ENCODE peak calls at places on chromosomes 12 and 14, in seven cellular contexts. S, G, A, M, L, B and Z are unnamed samples.

GRCh38 chr14:67674139-67674479 is 323 bp downstream of the VTI1B start:
- DNase-seq in L (peak), G (peak), S (peak), A (peak), B (peak), M (peak), Z (peak)

GRCh38 chr12:12714276-12715001 is 2.7 kb upstream of the CDKN1B start:
- DNase-seq in A (no peak), L (no peak), G (peak), B (peak), S (peak), M (peak), Z (peak)

GRCh38 chr12:113118142-113118541 is 17.4 kb downstream of the RASAL1 start:
- DNase-seq in L (no peak), G (no peak), S (no peak), B (no peak), A (no peak), M (no peak), Z (no peak)

GRCh38 chr14:52446355-52446754 is 106.0 kb downstream of the TXNDC16 start:
- DNase-seq in M (no peak), A (no peak), S (peak), L (no peak), B (no peak), G (peak), Z (no peak)

GRCh38 chr12:126436041-126436440 is 1370.8 kb downstream of the AACS start:
- DNase-seq in B (no peak), S (no peak), L (no peak), M (no peak), A (no peak), G (no peak), Z (no peak)

GRCh38 chr12:2187195-2187963 is 134.6 kb downstream of the CACNA1C start:
- DNase-seq in L (no peak), S (no peak), A (no peak), G (no peak), B (no peak), M (no peak), Z (no peak)

GRCh38 chr14:55136868-55137785 is 8.1 kb downstream of the LGALS3 start:
- DNase-seq in M (no peak), B (peak), L (peak), G (peak), S (peak), A (no peak), Z (peak)

GRCh38 chr12:74985986-74986319 is 223.7 kb downstream of the KCNC2 start:
- DNase-seq in M (no peak), L (no peak), A (no peak), B (no peak), G (no peak), S (no peak), Z (no peak)

GRCh38 chr12:47121146-47121545 is 41.4 kb upstream of the AMIGO2 start:
- DNase-seq in A (no peak), M (no peak), G (no peak), B (no peak), L (peak), S (no peak), Z (no peak)

GRCh38 chr14:105255021-105255507 is 6.7 kb downstream of the BTBD6 start:
- DNase-seq in B (no peak), S (no peak), A (no peak), G (no peak), L (no peak), M (peak), Z (peak)

GRCh38 chr12:54141534-54142475 is 47.0 kb downstream of the SMUG1 start:
- DNase-seq in B (peak), G (no peak), A (no peak), M (no peak), S (no peak), L (peak), Z (peak)

GRCh38 chr12:62335801-62336200 is 75.6 kb downstream of the USP15 start:
- DNase-seq in G (no peak), L (no peak), A (no peak), M (peak), S (no peak), B (no peak), Z (no peak)

GRCh38 chr12:89789862-89790261 is 81.2 kb upstream of the ATP2B1 start:
- DNase-seq in A (no peak), S (no peak), G (no peak), M (peak), L (peak), B (no peak), Z (peak)

GRCh38 chr12:79415754-79416435 is 274.9 kb downstream of the PAWR start:
- DNase-seq in G (peak), L (peak), S (peak), B (no peak), M (no peak), A (no peak), Z (peak)

GRCh38 chr14:83566567-83566966 is 1963.4 kb upstream of the FLRT2 start:
- DNase-seq in S (no peak), L (no peak), G (no peak), B (no peak), M (no peak), A (no peak), Z (no peak)

GRCh38 chr14:54637270-54637669 is 70.3 kb downstream of the SAMD4A start:
- DNase-seq in B (no peak), G (no peak), M (no peak), S (no peak), L (no peak), A (no peak), Z (no peak)

GRCh38 chr12:724194-724855 is 28.1 kb upstream of the WNK1 start:
- DNase-seq in B (no peak), S (no peak), L (no peak), A (peak), M (peak), G (no peak), Z (no peak)

GRCh38 chr14:91867316-91867988 is at the start of gene TC2N:
- DNase-seq in G (no peak), S (no peak), M (peak), A (no peak), B (no peak), L (no peak), Z (no peak)

GRCh38 chr12:123150273-123150803 is 552 bp downstream of the PITPNM2 start:
- DNase-seq in B (peak), A (no peak), L (no peak), S (peak), M (peak), G (no peak), Z (no peak)

GRCh38 chr12:57242691-57243454 is 8.1 kb downstream of the STAC3 start:
- DNase-seq in B (no peak), M (peak), S (peak), L (peak), A (peak), G (peak), Z (peak)
- H3K4me3 ChIP-seq in B (no peak), M (peak), S (peak), L (peak), A (peak), G (peak), Z (peak)

GRCh38 chr14:21861153-21861552 is 187.5 kb upstream of the OR4E1 start:
- DNase-seq in S (no peak), B (no peak), L (no peak), G (no peak), M (no peak), A (no peak), Z (no peak)

GRCh38 chr14:21863289-21863688 is 189.7 kb upstream of the OR4E1 start:
- DNase-seq in B (no peak), S (no peak), M (no peak), G (no peak), A (no peak), L (no peak), Z (no peak)

DNA sequence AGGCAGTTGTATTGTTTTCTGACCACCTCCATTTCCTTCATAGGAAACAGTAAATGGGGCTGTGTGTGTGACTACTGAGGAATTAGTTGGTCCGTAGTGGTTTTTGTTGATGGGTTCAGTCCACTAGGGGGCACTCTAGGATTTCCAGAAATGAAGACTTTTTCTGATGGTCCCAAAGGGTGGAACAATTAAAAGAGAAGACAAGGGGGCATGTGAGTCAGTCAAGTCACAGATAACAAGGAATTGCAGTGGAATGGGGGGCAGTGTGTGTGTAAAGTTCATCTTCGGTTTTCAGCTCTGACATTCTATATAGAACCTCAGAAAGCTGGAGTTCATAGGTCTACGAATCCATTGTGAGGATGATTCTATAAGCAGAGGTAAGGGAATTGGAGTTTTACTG is 186.6 kb upstream of the OR4E1 start:
- DNase-seq in G (no peak), A (peak), S (no peak), M (peak), B (no peak), L (peak), Z (no peak)
- TF ChIP-seq CTCF in G (no peak), A (peak), S (peak), M (peak), B (no peak), L (peak), Z (peak)

DNA sequence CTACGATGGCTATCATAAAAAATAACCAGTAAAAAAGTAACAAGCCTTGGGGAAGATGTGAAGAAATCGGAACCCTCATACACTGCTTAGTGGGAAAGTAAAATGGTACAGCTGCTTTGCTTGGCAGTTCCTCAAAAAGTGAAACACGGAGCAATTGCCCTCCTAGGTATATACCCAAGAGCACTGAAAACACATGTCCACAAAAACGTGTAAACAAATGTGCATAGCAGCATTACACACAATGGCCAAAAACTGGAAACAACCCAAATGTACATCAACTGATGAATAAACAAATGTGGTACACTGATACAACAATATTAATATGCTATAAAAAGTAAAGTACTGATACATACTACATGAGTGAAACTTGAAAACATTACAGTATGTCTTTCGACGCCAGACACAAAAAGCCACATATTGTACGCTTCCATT is 1.2 kb downstream of the SLC41A2 start:
- DNase-seq in B (no peak), G (no peak), A (no peak), S (no peak), M (no peak), L (peak), Z (peak)
- H3K4me3 ChIP-seq in B (no peak), G (peak), A (peak), S (peak), M (no peak), L (peak), Z (peak)

GRCh38 chr12:55741978-55742377 is 944 bp upstream of the GDF11 start:
- DNase-seq in B (no peak), S (no peak), L (no peak), M (no peak), A (no peak), G (no peak), Z (no peak)
- TF ChIP-seq CTCF in B (no peak), S (no peak), L (no peak), M (no peak), A (no peak), G (no peak), Z (no peak)

GRCh38 chr12:11545438-11546330 is 103.8 kb upstream of the ETV6 start:
- DNase-seq in S (no peak), L (peak), M (peak), A (no peak), B (no peak), G (no peak), Z (no peak)
- H3K4me3 ChIP-seq in S (no peak), L (no peak), M (no peak), A (no peak), B (no peak), G (no peak), Z (no peak)

DNA sequence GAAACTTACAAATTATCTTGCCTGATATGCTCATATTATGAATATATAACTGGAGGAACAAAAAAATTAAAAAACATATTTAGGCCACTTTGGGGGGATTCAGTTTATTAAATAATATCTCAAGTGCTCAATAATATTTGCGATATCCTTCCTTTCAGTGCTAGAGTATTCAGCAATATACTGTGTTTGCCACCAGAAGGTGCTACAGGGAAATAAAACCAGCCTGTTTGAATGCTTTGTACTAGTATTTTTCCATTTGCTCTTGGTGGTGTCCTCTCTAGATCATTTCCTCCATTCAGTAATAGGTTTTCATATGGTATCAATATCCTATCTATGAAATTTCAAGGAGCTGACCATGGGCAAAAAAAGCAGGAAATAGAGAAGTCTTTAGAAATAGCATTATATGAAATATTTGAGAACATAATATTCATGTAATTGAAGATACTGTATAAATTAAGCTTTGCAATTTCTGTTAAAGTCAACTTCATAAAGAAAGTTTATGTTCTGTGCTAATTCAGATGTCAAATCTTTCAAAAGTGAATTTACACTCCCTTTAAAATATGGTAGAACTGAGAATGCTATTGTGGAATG is 106.2 kb upstream of the NAV3 start:
- DNase-seq in A (peak), G (no peak), B (no peak), M (peak), L (peak), S (no peak), Z (peak)
- TF ChIP-seq CTCF in A (peak), G (peak), B (peak), M (peak), L (peak), S (peak), Z (peak)

GRCh38 chr12:14422516-14423230 is 57.2 kb downstream of the ATF7IP start:
- DNase-seq in L (no peak), S (no peak), G (no peak), A (no peak), M (no peak), B (no peak), Z (no peak)

GRCh38 chr12:14418526-14418925 is 53.0 kb downstream of the ATF7IP start:
- DNase-seq in S (no peak), L (peak), G (no peak), A (no peak), B (no peak), M (no peak), Z (peak)

GRCh38 chr12:14416658-14417057 is 51.2 kb downstream of the ATF7IP start:
- DNase-seq in A (no peak), L (peak), B (no peak), G (no peak), M (peak), S (no peak), Z (peak)

DNA sequence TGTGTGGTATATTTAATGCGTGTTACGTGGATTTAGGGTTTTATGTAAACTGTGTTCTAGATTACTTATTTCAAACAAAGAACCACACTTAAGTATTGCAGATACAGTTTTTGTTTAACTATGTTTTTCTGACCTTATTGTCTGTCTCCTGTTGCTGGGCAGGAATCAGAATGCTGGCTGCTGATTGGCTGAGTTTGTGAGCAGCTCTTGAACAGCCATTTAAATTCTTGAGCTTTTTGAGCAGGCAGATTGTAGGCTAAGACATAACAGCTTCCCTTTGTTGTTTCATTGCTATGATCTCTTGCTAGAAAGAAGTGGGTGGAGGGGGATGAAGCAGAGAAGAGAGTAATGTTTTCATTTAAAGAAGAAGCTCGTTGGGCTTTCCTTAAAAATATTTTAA is 52.2 kb downstream of the ATF7IP start:
- DNase-seq in A (no peak), L (peak), M (peak), G (peak), S (peak), B (peak), Z (peak)
- H3K4me3 ChIP-seq in A (no peak), L (no peak), M (no peak), G (no peak), S (no peak), B (no peak), Z (no peak)

GRCh38 chr14:89336338-89336737 is 80.7 kb downstream of the FOXN3 start:
- DNase-seq in A (no peak), S (no peak), M (peak), G (no peak), L (no peak), B (no peak), Z (no peak)
- TF ChIP-seq CTCF in A (peak), S (no peak), M (no peak), G (no peak), L (no peak), B (no peak), Z (no peak)